ENCODE peak calls at places on chromosomes 2 and 18, in four cellular contexts. B, L, M and V are unnamed samples.

GRCh38 chr2:47172156-47172921 is 17.2 kb upstream of the STPG4 start:
- DNase-seq in L (peak; percentile 53), B (no peak), M (no peak), V (no peak)

GRCh38 chr2:192437653-192438052 is 242.9 kb upstream of the TMEFF2 start:
- DNase-seq in L (no peak), B (no peak), M (no peak), V (no peak)

GRCh38 chr2:157326683-157327082 is 1.1 kb upstream of the ERMN start:
- DNase-seq in B (no peak), L (no peak), M (peak; percentile 23), V (no peak)

GRCh38 chr18:56162316-56162715 is 476.1 kb downstream of the TXNL1 start:
- DNase-seq in M (no peak), B (no peak), L (peak; percentile 12), V (no peak)

GRCh38 chr2:212929116-212929515 is 222.3 kb downstream of the IKZF2 start:
- DNase-seq in L (peak; percentile 59), M (no peak), B (no peak), V (no peak)

GRCh38 chr2:190959911-190960788 is 53.8 kb downstream of the STAT1 start:
- DNase-seq in B (no peak), M (no peak), L (no peak), V (no peak)

GRCh38 chr2:74863802-74864248 is 29.9 kb downstream of the HK2 start:
- DNase-seq in L (no peak), M (no peak), B (no peak), V (no peak)

GRCh38 chr2:39469807-39470206 is 32.7 kb upstream of the MAP4K3 start:
- DNase-seq in B (peak; percentile 9), L (peak; percentile 62), M (peak; percentile 18), V (no peak)

GRCh38 chr2:12017499-12018185 is 271.2 kb downstream of the LPIN1 start:
- DNase-seq in B (no peak), L (no peak), M (no peak), V (no peak)

GRCh38 chr2:120538691-120539420 is 192.9 kb downstream of the INHBB start:
- DNase-seq in B (no peak), L (no peak), M (no peak), V (no peak)

GRCh38 chr2:177393381-177393780 is 808 bp downstream of the AGPS start:
- DNase-seq in B (no peak), L (peak; percentile 38), M (peak; percentile 4), V (no peak)

GRCh38 chr18:58496937-58497336 is 132.0 kb downstream of the ALPK2 start:
- DNase-seq in M (peak; percentile 60), L (no peak), B (no peak), V (no peak)

GRCh38 chr2:240309214-240309613 is 126.2 kb upstream of the GPC1 start:
- DNase-seq in M (no peak), B (no peak), L (no peak), V (no peak)
- H3K4me1 ChIP-seq in M (no peaks in the 10 kb centered on the region), B (peaks cover 5% of the 10 kb centered on the region), L (no peaks in the 10 kb centered on the region), V (no peaks in the 10 kb centered on the region)

GRCh38 chr18:48609820-48610815 is 71.3 kb downstream of the CTIF start:
- DNase-seq in L (peak; percentile 62), B (no peak), M (no peak), V (no peak)
- H3K36me3 ChIP-seq in L (no peaks in the 10 kb centered on the region), B (no peaks in the 10 kb centered on the region), M (no peaks in the 10 kb centered on the region), V (no peaks in the 10 kb centered on the region)

GRCh38 chr2:123493687-123494086 is 531.4 kb upstream of the CNTNAP5 start:
- DNase-seq in B (no peak), M (no peak), L (no peak), V (no peak)
- H3K9me3 ChIP-seq in B (no peaks in the 10 kb centered on the region), M (no peaks in the 10 kb centered on the region), L (no peaks in the 10 kb centered on the region), V (no peaks in the 10 kb centered on the region)

DNA sequence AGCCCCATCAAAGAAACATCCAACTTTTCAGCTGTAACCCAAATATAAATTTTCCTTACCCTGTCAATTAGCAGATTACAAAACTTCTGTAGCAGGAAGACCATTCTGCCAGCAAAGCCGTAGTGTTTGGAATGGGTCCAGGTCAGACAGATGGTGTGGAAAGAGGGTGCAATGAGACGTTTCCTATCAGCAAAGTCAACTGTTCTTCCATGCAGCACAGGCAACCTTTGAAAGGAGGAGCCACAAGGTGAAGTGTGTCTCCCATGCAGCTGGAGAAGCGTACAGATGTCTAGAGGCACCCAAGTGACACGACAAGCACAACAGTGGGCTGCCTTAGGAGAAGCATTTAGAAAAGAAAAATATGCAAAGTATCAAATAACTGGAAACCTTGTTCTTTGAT is 83.7 kb downstream of the SP3 start:
- DNase-seq in B (no peak), L (no peak), M (no peak), V (no peak)
- H3K4me1 ChIP-seq in B (no peaks in the 10 kb centered on the region), L (no peaks in the 10 kb centered on the region), M (no peaks in the 10 kb centered on the region), V (no peaks in the 10 kb centered on the region)

GRCh38 chr2:237383991-237384671 is 29.8 kb downstream of the COL6A3 start:
- DNase-seq in M (no peak), B (no peak), L (peak; percentile 80), V (no peak)
- H3K36me3 ChIP-seq in M (no peaks in the 10 kb centered on the region), B (no peaks in the 10 kb centered on the region), L (peaks cover 90% of the 10 kb centered on the region), V (peaks cover 20% of the 10 kb centered on the region)

GRCh38 chr2:16245481-16246054 is 305.2 kb downstream of the MYCN start:
- DNase-seq in M (no peak), B (no peak), L (no peak), V (peak; percentile 50)

GRCh38 chr2:16246911-16247310 is 306.6 kb downstream of the MYCN start:
- DNase-seq in B (no peak), M (no peak), L (no peak), V (peak; percentile 21)

GRCh38 chr2:16244966-16245320 is 304.6 kb downstream of the MYCN start:
- DNase-seq in B (no peak), L (no peak), M (no peak), V (no peak)

GRCh38 chr2:16247371-16248177 is 307.2 kb downstream of the MYCN start:
- DNase-seq in L (no peak), M (no peak), B (no peak), V (peak; percentile 42)

GRCh38 chr2:16246281-16246850 is 306.0 kb downstream of the MYCN start:
- DNase-seq in L (no peak), B (no peak), M (no peak), V (no peak)
- H3K9me3 ChIP-seq in L (no peaks in the 10 kb centered on the region), B (no peaks in the 10 kb centered on the region), M (no peaks in the 10 kb centered on the region), V (no peaks in the 10 kb centered on the region)

GRCh38 chr2:127635380-127636237 is 10.3 kb upstream of the GPR17 start:
- DNase-seq in L (no peak), M (no peak), B (no peak), V (no peak)

GRCh38 chr2:127636248-127637235 is 9.4 kb upstream of the GPR17 start:
- DNase-seq in B (no peak), M (no peak), L (no peak), V (no peak)

GRCh38 chr2:127637725-127638252 is 8.2 kb upstream of the GPR17 start:
- DNase-seq in B (no peak), L (peak; percentile 90), M (peak; percentile 28), V (no peak)

GRCh38 chr2:127638361-127639110 is 7.4 kb upstream of the GPR17 start:
- DNase-seq in L (no peak), B (no peak), M (peak; percentile 17), V (no peak)

DNA sequence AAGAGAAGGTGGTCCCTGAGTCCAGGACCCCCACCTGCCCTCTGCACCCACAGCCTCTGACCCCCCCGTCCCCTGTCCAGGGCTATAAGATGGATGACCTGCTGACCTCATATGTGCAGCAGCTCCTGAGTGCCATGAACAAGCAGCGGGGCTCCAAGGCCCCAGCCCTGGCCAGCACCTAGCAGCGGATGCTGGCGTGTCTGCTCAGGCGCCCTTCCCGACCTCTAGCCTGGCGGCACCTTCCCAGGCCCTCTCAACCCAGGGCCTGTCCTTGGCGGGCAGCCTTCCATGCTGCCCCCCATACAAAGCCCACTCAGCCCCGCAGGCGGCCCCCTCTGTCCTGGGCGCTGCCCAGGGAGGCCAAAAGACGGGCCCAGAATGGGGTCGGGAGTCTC is 8.7 kb upstream of the GPR17 start:
- DNase-seq in M (no peak), L (no peak), B (no peak), V (no peak)
- H3K4me1 ChIP-seq in M (peaks cover 5% of the 10 kb centered on the region), L (peaks cover 9% of the 10 kb centered on the region), B (peaks cover 16% of the 10 kb centered on the region), V (peaks cover 93% of the 10 kb centered on the region)

GRCh38 chr2:197710424-197711042 is 5.4 kb downstream of the MARS2 start:
- DNase-seq in M (no peak), B (no peak), L (no peak), V (no peak)
- H3K36me3 ChIP-seq in M (peaks cover 1% of the 10 kb centered on the region), B (peaks cover 2% of the 10 kb centered on the region), L (no peaks in the 10 kb centered on the region), V (no peaks in the 10 kb centered on the region)